ENCODE peak calls at places on chromosome 7, in seven cellular contexts. S is heart left ventricle, U is HCT116, T is mammary epithelial cell, D is glutamatergic neuron, C is fibroblast of the aortic adventitia, X is HepG2. A is an unnamed sample.

GRCh38 chr7:157656195-157656769 is 319.5 kb downstream of the DNAJB6 start:
- DNase-seq in S (no peak), U (no peak), T (no peak), D (peak), C (no peak), X (no peak), A (no peak)

GRCh38 chr7:48389977-48390376 is 218.7 kb downstream of the ABCA13 start:
- DNase-seq in S (no peak), U (no peak), T (peak), D (no peak), C (peak), X (no peak), A (no peak)

GRCh38 chr7:74612015-74612829 is 45.3 kb upstream of the GTF2I start:
- DNase-seq in S (no peak), U (no peak), T (peak), D (peak), C (peak), X (peak), A (no peak)

GRCh38 chr7:30367561-30367960 is 83.2 kb downstream of the ZNRF2 start:
- DNase-seq in S (no peak), U (no peak), T (no peak), D (no peak), C (no peak), X (no peak), A (no peak)

GRCh38 chr7:128322040-128322643 is 21.6 kb downstream of the RBM28 start:
- DNase-seq in S (no peak), U (no peak), T (peak), D (no peak), C (peak), X (peak), A (peak)

GRCh38 chr7:28811990-28812389 is 146.1 kb downstream of the TRIL start:
- DNase-seq in S (no peak), U (no peak), T (no peak), D (no peak), C (peak), X (no peak), A (no peak)

GRCh38 chr7:110718514-110719205 is 372.3 kb upstream of the LRRN3 start:
- DNase-seq in S (no peak), U (no peak), T (no peak), D (no peak), C (no peak), X (no peak), A (no peak)

GRCh38 chr7:34939175-34939574 is 98.1 kb downstream of the DPY19L1 start:
- DNase-seq in S (no peak), U (no peak), T (no peak), D (no peak), C (no peak), X (peak), A (peak)

GRCh38 chr7:158821173-158822021 is 7.9 kb downstream of the ESYT2 start:
- DNase-seq in S (no peak), U (peak), T (peak), D (no peak), C (peak), X (peak), A (peak)

GRCh38 chr7:25069900-25070443 is 55.1 kb downstream of the CYCS start:
- DNase-seq in S (peak), U (peak), T (peak), D (no peak), C (peak), X (peak), A (peak)

GRCh38 chr7:11706666-11707605 is 125.1 kb downstream of the THSD7A start:
- DNase-seq in S (no peak), U (no peak), T (peak), D (no peak), C (no peak), X (no peak), A (no peak)

GRCh38 chr7:112898432-112899290 is 108.5 kb upstream of the TMEM168 start:
- DNase-seq in S (no peak), U (peak), T (peak), D (peak), C (peak), X (peak), A (peak)

GRCh38 chr7:110308791-110309190 is 782.1 kb upstream of the LRRN3 start:
- DNase-seq in S (no peak), U (no peak), T (no peak), D (no peak), C (no peak), X (no peak), A (no peak)

GRCh38 chr7:8197994-8198698 is 63.8 kb downstream of the ICA1 start:
- DNase-seq in S (no peak), U (no peak), T (no peak), D (no peak), C (no peak), X (no peak), A (no peak)

GRCh38 chr7:100003711-100004661 is 11.4 kb upstream of the ZKSCAN1 start:
- DNase-seq in S (no peak), U (no peak), T (no peak), D (no peak), C (no peak), X (peak), A (no peak)

GRCh38 chr7:368651-369475 is 78.9 kb downstream of the FOXL3 start:
- DNase-seq in S (no peak), U (no peak), T (peak), D (peak), C (no peak), X (no peak), A (no peak)

GRCh38 chr7:101645951-101646350 is 16.9 kb upstream of the MYL10 start:
- DNase-seq in S (no peak), U (no peak), T (no peak), D (no peak), C (no peak), X (no peak), A (no peak)

GRCh38 chr7:199465-200249 is 7.3 kb downstream of the FAM20C start:
- DNase-seq in S (no peak), U (no peak), T (no peak), D (no peak), C (no peak), X (peak), A (no peak)

GRCh38 chr7:50268990-50269389 is 35.5 kb upstream of the IKZF1 start:
- DNase-seq in S (no peak), U (no peak), T (no peak), D (no peak), C (no peak), X (no peak), A (no peak)

GRCh38 chr7:42096681-42097637 is 140.1 kb downstream of the GLI3 start:
- DNase-seq in S (peak), U (no peak), T (peak), D (peak), C (peak), X (no peak), A (peak)

DNA sequence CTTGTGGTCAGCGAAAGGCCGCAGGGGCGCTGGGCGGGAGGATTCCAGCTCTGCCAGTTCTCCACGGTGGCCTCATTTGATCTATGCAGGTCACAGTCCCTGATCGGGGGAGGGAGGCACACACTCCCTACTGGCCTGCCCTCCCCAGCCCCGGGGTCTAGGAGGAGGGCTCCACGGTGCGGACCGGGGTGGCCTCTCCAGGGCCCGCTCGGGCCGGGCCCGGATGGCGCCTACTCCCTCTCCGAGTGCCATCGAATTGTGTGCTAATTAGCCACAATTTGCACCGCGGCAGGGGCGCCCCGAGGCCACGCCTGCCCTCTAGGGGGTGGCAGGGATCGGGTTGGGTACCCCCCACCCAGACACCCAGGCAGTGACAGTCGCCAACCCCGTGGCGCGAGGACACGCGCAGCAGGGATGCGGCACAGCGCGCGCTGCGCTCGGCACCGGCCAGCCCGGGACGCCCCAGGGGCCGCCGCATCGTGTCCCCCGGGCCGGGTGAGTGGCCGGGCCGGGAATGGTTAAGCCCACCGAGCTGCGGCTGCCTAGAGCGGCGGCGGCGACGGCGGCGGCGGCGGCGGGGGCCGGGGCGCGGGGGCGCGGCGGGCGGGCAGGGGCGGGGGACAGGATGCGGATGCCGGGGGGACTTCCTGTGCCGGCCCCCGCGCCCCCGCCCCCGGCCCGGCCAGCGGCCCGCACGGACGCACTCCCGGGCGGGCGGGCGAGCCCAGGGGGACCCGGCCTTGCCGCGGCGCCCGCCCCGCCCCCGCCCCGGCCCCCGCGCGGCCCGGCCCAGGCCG is at the start of gene ZNF853:
- DNase-seq in S (no peak), U (no peak), T (no peak), D (peak), C (no peak), X (no peak), A (no peak)
- TF ChIP-seq CTCF in S (peak), U (no peak), T (no peak), D (no peak), C (no peak), X (peak), A (no peak)

GRCh38 chr7:151056286-151057037 is 1.2 kb downstream of the CDK5 start:
- DNase-seq in S (no peak), U (no peak), T (peak), D (no peak), C (no peak), X (no peak), A (no peak)
- TF ChIP-seq CTCF in S (no peak), U (no peak), T (no peak), D (peak), C (no peak), X (peak), A (no peak)

GRCh38 chr7:2146676-2147472 is 85.9 kb downstream of the MAD1L1 start:
- DNase-seq in S (no peak), U (no peak), T (no peak), D (no peak), C (no peak), X (no peak), A (no peak)
- TF ChIP-seq CTCF in S (no peak), U (no peak), T (no peak), D (no peak), C (no peak), X (no peak), A (no peak)

GRCh38 chr7:134991469-134992339 is 5.4 kb downstream of the AGBL3 start:
- DNase-seq in S (no peak), U (no peak), T (no peak), D (no peak), C (peak), X (peak), A (peak)
- TF ChIP-seq CTCF in S (no peak), U (no peak), T (no peak), D (no peak), C (no peak), X (no peak), A (no peak)

GRCh38 chr7:130095812-130096211 is 25.5 kb downstream of the KLHDC10 start:
- DNase-seq in S (no peak), U (no peak), T (no peak), D (no peak), C (no peak), X (no peak), A (peak)

GRCh38 chr7:130092598-130092997 is 22.3 kb downstream of the KLHDC10 start:
- DNase-seq in S (no peak), U (no peak), T (no peak), D (no peak), C (no peak), X (no peak), A (no peak)

GRCh38 chr7:130091999-130092398 is 21.7 kb downstream of the KLHDC10 start:
- DNase-seq in S (no peak), U (no peak), T (no peak), D (no peak), C (no peak), X (no peak), A (no peak)

GRCh38 chr7:130099331-130099730 is 29.0 kb downstream of the KLHDC10 start:
- DNase-seq in S (no peak), U (no peak), T (no peak), D (no peak), C (no peak), X (no peak), A (no peak)

GRCh38 chr7:130096243-130096827 is 26.0 kb downstream of the KLHDC10 start:
- DNase-seq in S (no peak), U (no peak), T (no peak), D (no peak), C (peak), X (no peak), A (no peak)
- TF ChIP-seq CTCF in S (no peak), U (no peak), T (peak), D (no peak), C (peak), X (peak), A (peak)

GRCh38 chr7:105935250-105935649 is 27.8 kb upstream of the CDHR3 start:
- DNase-seq in S (no peak), U (no peak), T (no peak), D (no peak), C (no peak), X (no peak), A (no peak)

GRCh38 chr7:105931179-105931578 is 31.9 kb upstream of the CDHR3 start:
- DNase-seq in S (no peak), U (no peak), T (no peak), D (no peak), C (no peak), X (no peak), A (no peak)

GRCh38 chr7:105937411-105937810 is 25.7 kb upstream of the CDHR3 start:
- DNase-seq in S (no peak), U (no peak), T (no peak), D (no peak), C (no peak), X (no peak), A (no peak)

GRCh38 chr7:105932835-105933477 is 30.1 kb upstream of the CDHR3 start:
- DNase-seq in S (no peak), U (no peak), T (peak), D (no peak), C (peak), X (no peak), A (peak)

GRCh38 chr7:105934577-105935185 is 28.4 kb upstream of the CDHR3 start:
- DNase-seq in S (no peak), U (peak), T (peak), D (no peak), C (peak), X (peak), A (peak)
- TF ChIP-seq CTCF in S (peak), U (peak), T (peak), D (no peak), C (peak), X (peak), A (peak)

GRCh38 chr7:64307254-64308018 is 6.3 kb upstream of the ZNF736 start:
- DNase-seq in S (peak), U (no peak), T (peak), D (peak), C (peak), X (no peak), A (peak)
- TF ChIP-seq CTCF in S (peak), U (no peak), T (no peak), D (no peak), C (no peak), X (no peak), A (no peak)

A was measured in HFFc6.